ENCODE peak calls at places on chromosomes 7 and 10, in seven cellular contexts. G is IMR-90, T is H1, X is mesenchymal stem cell, Q is H9, M is mesendoderm, C is trophoblast cell. N is an unnamed sample. For H3K4me1, the result is how much of the 10 kb centered on the place peaks cover.

GRCh38 chr10:58158806-58159205 is 108.9 kb downstream of the IPMK start:
- DNase-seq in C (no peak), M (no peak), Q (no peak), T (no peak), G (peak), X (peak), N (no peak)

GRCh38 chr7:40329601-40330153 is 194.9 kb downstream of the SUGCT start:
- DNase-seq in C (peak), G (peak), M (peak), Q (no peak), T (no peak), X (peak), N (peak)

GRCh38 chr7:106485031-106485551 is 175.9 kb downstream of the CCDC71L start:
- DNase-seq in X (peak), Q (no peak), C (no peak), T (no peak), G (peak), M (no peak), N (no peak)

GRCh38 chr7:16356241-16356958 is 64.9 kb downstream of the CRPPA start:
- DNase-seq in G (peak), M (no peak), Q (no peak), T (no peak), C (no peak), X (peak), N (no peak)

GRCh38 chr7:16028103-16028502 is 341.6 kb upstream of the MEOX2 start:
- DNase-seq in Q (no peak), G (peak), M (no peak), X (peak), C (peak), T (no peak), N (no peak)

GRCh38 chr7:16026253-16027020 is 340.0 kb upstream of the MEOX2 start:
- DNase-seq in T (no peak), C (no peak), M (no peak), X (peak), Q (no peak), G (peak), N (no peak)

GRCh38 chr7:81268551-81268950 is 349.7 kb upstream of the SEMA3C start:
- DNase-seq in T (no peak), C (no peak), M (no peak), Q (no peak), G (peak), X (peak), N (no peak)

GRCh38 chr7:48110868-48111267 is 21.8 kb downstream of the UPP1 start:
- DNase-seq in C (no peak), T (no peak), Q (no peak), X (no peak), M (no peak), G (no peak), N (no peak)

GRCh38 chr7:151579642-151580041 is 59.9 kb upstream of the RHEB start:
- DNase-seq in X (peak), G (peak), T (no peak), Q (no peak), M (no peak), C (no peak), N (no peak)

GRCh38 chr10:18737841-18738240 is 78.6 kb downstream of the ARL5B start:
- DNase-seq in M (no peak), Q (no peak), X (no peak), T (no peak), G (peak), C (peak), N (no peak)

GRCh38 chr10:101573885-101574284 is 14.2 kb downstream of the POLL start:
- DNase-seq in T (no peak), Q (no peak), G (no peak), X (no peak), C (no peak), M (no peak), N (no peak)

GRCh38 chr10:13633689-13634088 is 46.9 kb downstream of the PRPF18 start:
- DNase-seq in G (peak), M (peak), T (no peak), C (peak), X (peak), Q (no peak), N (no peak)

GRCh38 chr10:30413996-30414576 is 19.9 kb upstream of the MAP3K8 start:
- DNase-seq in X (peak), T (no peak), Q (no peak), G (peak), C (peak), M (peak), N (no peak)

GRCh38 chr10:119030421-119031250 is 1.1 kb downstream of the NANOS1 start:
- DNase-seq in Q (peak), G (peak), C (peak), M (peak), T (peak), X (peak), N (peak)

GRCh38 chr7:151349507-151349853 is 7.9 kb downstream of the NUB1 start:
- DNase-seq in G (no peak), X (no peak), M (no peak), C (no peak), Q (no peak), T (no peak), N (no peak)

GRCh38 chr10:74055383-74056065 is 57.6 kb downstream of the VCL start:
- DNase-seq in X (no peak), G (no peak), C (peak), T (no peak), Q (no peak), M (no peak), N (no peak)

GRCh38 chr7:117830422-117830954 is 42.8 kb downstream of the CTTNBP2 start:
- DNase-seq in X (peak), G (no peak), Q (no peak), T (no peak), M (no peak), C (no peak), N (no peak)

GRCh38 chr7:36598056-36598675 is 126.1 kb downstream of the AOAH start:
- DNase-seq in Q (no peak), X (no peak), C (no peak), M (peak), T (no peak), G (peak), N (no peak)

GRCh38 chr10:482848-483247 is 206.6 kb downstream of the DIP2C start:
- DNase-seq in G (no peak), Q (no peak), M (no peak), C (no peak), X (no peak), T (peak), N (no peak)

GRCh38 chr7:97145068-97145467 is 27.6 kb downstream of the SDHAF3 start:
- DNase-seq in M (no peak), T (no peak), Q (no peak), X (peak), G (peak), C (peak), N (no peak)

GRCh38 chr7:13880789-13881188 is 108.7 kb downstream of the ETV1 start:
- DNase-seq in M (no peak), X (no peak), T (no peak), G (peak), Q (no peak), C (no peak), N (no peak)

GRCh38 chr7:73373741-73374140 is 45.8 kb downstream of the FKBP6 start:
- DNase-seq in T (no peak), G (no peak), X (no peak), M (no peak), C (no peak), Q (no peak), N (no peak)

GRCh38 chr7:96093435-96093834 is 228.5 kb downstream of the SLC25A13 start:
- DNase-seq in Q (no peak), T (no peak), C (peak), M (no peak), X (peak), G (peak), N (no peak)

GRCh38 chr10:34491666-34492065 is 323.4 kb downstream of the PARD3 start:
- DNase-seq in M (no peak), G (no peak), Q (no peak), T (no peak), C (no peak), X (peak), N (no peak)

GRCh38 chr10:96390460-96390864 is 31.7 kb upstream of the OPALIN start:
- DNase-seq in Q (no peak), C (no peak), T (no peak), X (no peak), M (no peak), G (no peak), N (no peak)

GRCh38 chr10:133135116-133135465 is 24.9 kb upstream of the KNDC1 start:
- DNase-seq in C (no peak), G (no peak), Q (no peak), M (no peak), X (no peak), T (peak), N (no peak)

GRCh38 chr7:112056409-112056808 is 149.8 kb downstream of the DOCK4 start:
- DNase-seq in M (no peak), G (peak), Q (no peak), X (peak), T (no peak), C (peak), N (no peak)

GRCh38 chr7:16840094-16840493 is 35.3 kb upstream of the AGR2 start:
- DNase-seq in M (peak), G (no peak), X (no peak), C (peak), T (no peak), Q (no peak), N (no peak)

GRCh38 chr10:116115797-116116196 is 157.2 kb downstream of the GFRA1 start:
- DNase-seq in X (no peak), Q (peak), C (no peak), T (no peak), M (no peak), G (no peak), N (no peak)

DNA sequence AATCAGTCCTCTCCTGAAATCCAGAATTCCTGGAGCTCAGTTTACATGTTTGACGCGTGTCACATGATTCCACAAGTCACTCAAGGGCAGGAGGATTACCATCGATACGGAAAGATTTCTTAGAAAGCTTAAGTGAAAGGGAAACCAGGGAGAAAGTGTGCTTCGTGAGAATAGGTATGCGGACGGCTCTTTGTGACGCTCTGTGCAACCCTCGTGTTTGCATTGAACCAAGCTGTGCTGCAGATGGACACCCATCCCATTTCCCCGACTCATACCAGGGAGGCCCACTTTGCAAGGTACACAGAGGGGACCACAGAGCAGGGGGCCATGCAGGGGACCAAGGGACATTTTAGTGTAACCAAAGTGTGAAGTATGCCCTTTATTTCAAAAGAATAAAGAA is 43.2 kb downstream of the IKZF1 start:
- DNase-seq in M (no peak), C (no peak), G (no peak), Q (no peak), T (no peak), X (no peak), N (no peak)
- H3K4me1 ChIP-seq in M (under half), C (under half), G (under half), Q (under half), T (under half), X (under half), N (under half)

DNA sequence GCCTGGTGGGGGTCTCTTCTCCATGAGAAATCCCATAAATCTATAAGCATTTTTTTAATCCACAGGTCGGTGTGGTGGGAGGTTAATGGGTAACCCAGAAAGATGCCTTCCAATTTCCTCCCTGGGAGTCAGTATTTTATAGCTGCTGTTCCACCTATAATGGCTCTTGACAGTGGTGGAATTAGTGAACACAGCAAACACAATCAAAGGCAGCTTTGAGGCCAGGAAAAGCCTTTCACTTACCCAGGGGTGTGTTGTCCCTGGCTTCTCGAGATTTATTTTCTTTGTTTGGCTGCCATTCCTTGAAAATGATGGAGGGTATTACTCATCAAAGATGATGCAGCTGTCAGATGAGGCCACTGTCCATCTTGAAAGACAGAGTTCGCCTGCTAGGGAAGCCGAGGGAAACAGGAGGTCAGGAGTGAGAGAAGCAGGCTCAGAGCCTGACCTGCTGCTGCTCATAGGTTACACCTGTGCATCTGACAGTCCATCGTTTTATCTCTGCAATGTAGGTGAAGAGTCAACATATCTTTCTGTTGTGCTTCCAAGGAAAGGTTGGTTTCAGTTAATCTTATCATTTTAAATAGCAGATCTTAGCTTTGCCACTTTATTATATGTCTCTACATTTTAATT is 221.6 kb downstream of the XPNPEP1 start:
- DNase-seq in Q (no peak), T (no peak), M (no peak), X (no peak), C (no peak), G (no peak), N (no peak)
- H3K4me2 ChIP-seq in Q (no peak), T (no peak), M (no peak), X (no peak), C (no peak), G (no peak), N (no peak)

GRCh38 chr10:53675201-53675600 is 902.6 kb upstream of the MBL2 start:
- DNase-seq in G (no peak), Q (no peak), T (no peak), C (no peak), X (no peak), M (no peak), N (no peak)
- H4K8ac ChIP-seq in G (no peak), Q (no peak), T (no peak), C (no peak), X (no peak), M (no peak), N (no peak)

GRCh38 chr10:44967596-44967995 is 8.0 kb downstream of the RASSF4 start:
- DNase-seq in X (no peak), C (no peak), G (no peak), M (no peak), T (no peak), Q (peak), N (no peak)
- H3K4me1 ChIP-seq in X (under half), C (under half), G (under half), M (under half), T (under half), Q (under half), N (under half)

DNA sequence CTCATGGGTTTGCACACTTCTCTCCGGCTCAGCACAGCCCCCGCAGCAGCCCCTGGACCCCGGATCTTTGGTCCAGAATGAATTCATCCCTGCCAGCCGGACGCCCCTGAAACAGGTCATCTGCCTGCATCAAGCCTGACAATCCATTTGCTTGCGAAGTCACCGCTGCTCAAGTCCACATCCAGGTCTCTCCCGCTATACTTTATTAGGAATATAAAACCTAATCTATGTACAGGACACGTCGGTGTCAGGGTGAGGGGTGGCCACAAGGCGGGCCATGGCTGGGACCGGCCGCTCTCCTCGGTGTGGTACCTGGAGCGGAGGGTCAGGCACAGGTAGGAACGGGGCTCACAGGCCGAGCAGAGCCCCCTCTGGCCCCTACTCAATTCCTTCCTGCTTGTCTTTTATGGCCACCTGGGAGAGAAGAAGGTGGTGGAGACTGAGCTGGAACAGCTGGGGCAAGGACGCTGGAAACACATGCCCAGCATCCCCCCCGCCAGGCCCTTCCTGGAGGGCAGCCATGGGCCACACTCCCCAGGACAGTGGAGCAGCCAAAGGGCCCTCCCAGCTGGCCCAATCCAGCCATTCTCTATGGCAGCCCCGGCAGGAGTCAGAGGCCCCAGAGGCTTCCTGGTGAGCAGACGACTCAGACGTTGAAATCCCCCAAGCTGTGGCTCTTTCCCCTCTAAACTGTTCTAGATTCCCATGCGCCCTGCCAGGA is 5.3 kb downstream of the POLR2J start:
- DNase-seq in G (no peak), X (no peak), M (no peak), C (no peak), T (peak), Q (no peak), N (no peak)
- H3K4me2 ChIP-seq in G (no peak), X (no peak), M (no peak), C (no peak), T (no peak), Q (no peak), N (no peak)